ENCODE peak calls at places on chromosome 21, in five cellular contexts. Y, Z, E, V and B are unnamed samples.
A peak's percentile ranks its signal among the peaks of the same experiment; 100 is the strongest.

GRCh38 chr21:43191521-43191920 is 22.7 kb downstream of the CRYAA start:
- DNase-seq in Y (peak; percentile 44), Z (no peak), E (no peak), V (peak; percentile 4), B (no peak)

GRCh38 chr21:45015469-45015860 is 58.9 kb upstream of the ADARB1 start:
- DNase-seq in Y (no peak), Z (no peak), E (no peak), V (peak; percentile 6), B (no peak)

GRCh38 chr21:29413683-29414082 is 115.0 kb downstream of the BACH1 start:
- DNase-seq in Y (no peak), Z (no peak), E (no peak), V (no peak), B (no peak)

GRCh38 chr21:34625194-34625593 is 10.3 kb upstream of the RCAN1 start:
- DNase-seq in Y (no peak), Z (no peak), E (no peak), V (no peak), B (no peak)

GRCh38 chr21:17554619-17555472 is 42.0 kb downstream of the CXADR start:
- DNase-seq in Y (no peak), Z (no peak), E (no peak), V (no peak), B (no peak)

GRCh38 chr21:42845296-42845965 is 33.9 kb downstream of the WDR4 start:
- DNase-seq in Y (peak; percentile 73), Z (peak; percentile 46), E (peak; percentile 20), V (peak; percentile 6), B (no peak)

GRCh38 chr21:42931560-42932235 is 6.3 kb upstream of the ERVH48-1 start:
- DNase-seq in Y (peak; percentile 28), Z (no peak), E (no peak), V (no peak), B (no peak)

GRCh38 chr21:43702785-43703067 is 16.2 kb upstream of the PDXK start:
- DNase-seq in Y (no peak), Z (no peak), E (no peak), V (no peak), B (no peak)

GRCh38 chr21:35025206-35026152 is 23.6 kb downstream of the RUNX1 start:
- DNase-seq in Y (no peak), Z (no peak), E (no peak), V (no peak), B (no peak)

GRCh38 chr21:33402011-33402979 is 918 bp upstream of the IFNGR2 start:
- DNase-seq in Y (peak; percentile 90), Z (peak; percentile 59), E (no peak), V (peak; percentile 56), B (peak; percentile 38)

GRCh38 chr21:43287974-43288755 is 119.4 kb downstream of the CRYAA start:
- DNase-seq in Y (peak; percentile 63), Z (no peak), E (no peak), V (no peak), B (no peak)

GRCh38 chr21:42102946-42103345 is 31.8 kb downstream of the UMODL1 start:
- DNase-seq in Y (no peak), Z (no peak), E (no peak), V (no peak), B (no peak)

GRCh38 chr21:39663066-39663465 is 50.3 kb downstream of the B3GALT5 start:
- DNase-seq in Y (peak; percentile 61), Z (no peak), E (no peak), V (no peak), B (no peak)

GRCh38 chr21:45373991-45374816 is 30.8 kb upstream of the COL18A1 start:
- DNase-seq in Y (peak; percentile 56), Z (no peak), E (no peak), V (peak; percentile 7), B (peak; percentile 3)

GRCh38 chr21:34845521-34846213 is 176.9 kb downstream of the CLIC6 start:
- DNase-seq in Y (no peak), Z (peak; percentile 95), E (peak; percentile 93), V (no peak), B (no peak)

GRCh38 chr21:46161800-46162592 is 6.6 kb upstream of the FTCD start:
- DNase-seq in Y (no peak), Z (no peak), E (no peak), V (no peak), B (no peak)

GRCh38 chr21:42672699-42673458 is 19.5 kb downstream of the PDE9A start:
- DNase-seq in Y (no peak), Z (peak; percentile 34), E (peak; percentile 66), V (no peak), B (no peak)

GRCh38 chr21:14675774-14676530 is 129.8 kb upstream of the SAMSN1 start:
- DNase-seq in Y (no peak), Z (no peak), E (no peak), V (no peak), B (no peak)

GRCh38 chr21:21439761-21440160 is 441.6 kb downstream of the NCAM2 start:
- DNase-seq in Y (no peak), Z (no peak), E (no peak), V (no peak), B (no peak)

GRCh38 chr21:22231013-22231412 is 1232.8 kb downstream of the NCAM2 start:
- DNase-seq in Y (no peak), Z (no peak), E (no peak), V (no peak), B (no peak)

GRCh38 chr21:44348861-44349260 is 4.6 kb upstream of the TRPM2 start:
- DNase-seq in Y (no peak), Z (no peak), E (no peak), V (no peak), B (no peak)

GRCh38 chr21:42460391-42461184 is 35.4 kb downstream of the RSPH1 start:
- DNase-seq in Y (peak; percentile 82), Z (no peak), E (no peak), V (no peak), B (no peak)

GRCh38 chr21:41501919-41502318 is 6.0 kb downstream of the TMPRSS2 start:
- DNase-seq in Y (no peak), Z (no peak), E (no peak), V (no peak), B (no peak)

GRCh38 chr21:44933199-44933937 is 6.5 kb upstream of the SLX9 start:
- DNase-seq in Y (peak; percentile 76), Z (no peak), E (no peak), V (no peak), B (no peak)

GRCh38 chr21:41895643-41896493 is 16.7 kb upstream of the PRDM15 start:
- DNase-seq in Y (peak; percentile 85), Z (peak; percentile 41), E (no peak), V (peak; percentile 38), B (no peak)

GRCh38 chr21:41802684-41803083 is 35.8 kb upstream of the RIPK4 start:
- DNase-seq in Y (no peak), Z (peak; percentile 4), E (no peak), V (no peak), B (no peak)

GRCh38 chr21:36989699-36990507 is 16.6 kb upstream of the RIPPLY3 start:
- DNase-seq in Y (peak; percentile 97), Z (peak; percentile 92), E (peak; percentile 81), V (peak; percentile 92), B (peak; percentile 94)
- TF ChIP-seq CTCF in Y (peak; percentile 91), Z (peak; percentile 54), E (peak; percentile 47), V (peak; percentile 78), B (peak; percentile 87)

DNA sequence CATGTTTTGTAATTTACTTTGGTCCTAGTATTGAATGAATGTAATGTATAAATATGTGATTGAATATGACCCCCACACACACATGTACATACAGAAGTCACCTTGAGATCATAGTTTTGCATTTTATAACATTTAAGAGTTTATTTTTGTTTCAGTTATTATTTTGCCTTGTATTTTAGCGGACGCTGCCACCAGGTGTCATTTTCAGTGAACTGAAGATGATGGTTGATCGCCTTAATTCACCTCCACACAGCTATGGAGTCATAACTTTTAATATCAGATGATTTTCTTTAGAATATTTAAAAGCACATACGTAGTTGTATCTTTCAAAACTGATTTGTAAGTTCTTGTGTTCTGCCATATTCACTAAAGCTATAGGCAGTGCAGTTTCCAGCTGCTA is 130.4 kb downstream of the DYRK1A start:
- DNase-seq in Y (no peak), Z (peak; percentile 15), E (no peak), V (no peak), B (no peak)
- TF ChIP-seq CTCF in Y (no peak), Z (peak; percentile 29), E (peak; percentile 25), V (no peak), B (no peak)

GRCh38 chr21:18951291-18952038 is 547.9 kb upstream of the TMPRSS15 start:
- DNase-seq in Y (no peak), Z (peak; percentile 12), E (peak; percentile 19), V (peak; percentile 50), B (peak; percentile 29)
- TF ChIP-seq CTCF in Y (peak; percentile 26), Z (peak; percentile 52), E (peak; percentile 48), V (peak; percentile 34), B (peak; percentile 79)

GRCh38 chr21:28336299-28336698 is 656.4 kb downstream of the LTN1 start:
- DNase-seq in Y (no peak), Z (peak; percentile 80), E (peak; percentile 63), V (no peak), B (no peak)
- TF ChIP-seq CTCF in Y (peak; percentile 43), Z (peak; percentile 50), E (peak; percentile 54), V (peak; percentile 24), B (no peak)

DNA sequence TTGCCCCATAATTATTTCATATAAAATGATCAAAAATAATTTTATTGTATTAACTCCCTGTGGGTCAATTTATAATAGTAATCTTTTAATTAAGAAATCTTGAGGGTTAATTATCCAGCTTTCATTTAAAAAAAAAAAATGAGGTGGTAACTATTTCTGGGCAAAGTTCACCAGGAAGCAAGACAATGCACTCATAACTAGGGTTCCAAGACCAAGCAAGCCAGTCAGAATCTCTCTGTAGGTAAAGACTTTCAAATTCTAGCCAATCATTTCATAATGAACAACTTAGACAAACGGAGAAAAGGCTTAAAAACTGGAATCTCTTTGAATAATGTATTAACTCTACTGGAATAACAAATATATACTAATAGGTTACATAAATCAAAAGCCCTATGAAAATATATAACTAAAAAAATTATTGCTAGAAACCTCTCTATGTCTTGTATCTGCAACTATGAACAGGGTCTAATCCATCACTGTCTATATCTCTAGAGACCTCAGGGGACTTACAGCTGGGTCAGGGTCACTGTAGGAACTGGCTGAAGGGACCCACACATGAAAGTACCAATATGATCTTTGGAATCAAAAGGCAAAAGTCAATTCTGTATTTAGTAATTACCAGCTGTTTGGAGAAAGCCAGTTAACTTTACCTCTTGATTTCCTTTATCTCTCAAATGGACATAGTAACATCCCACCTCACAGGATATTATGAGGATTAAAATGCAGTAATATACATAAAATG is 43.3 kb downstream of the APP start:
- DNase-seq in Y (no peak), Z (no peak), E (no peak), V (no peak), B (no peak)
- TF ChIP-seq CTCF in Y (no peak), Z (no peak), E (no peak), V (no peak), B (no peak)

DNA sequence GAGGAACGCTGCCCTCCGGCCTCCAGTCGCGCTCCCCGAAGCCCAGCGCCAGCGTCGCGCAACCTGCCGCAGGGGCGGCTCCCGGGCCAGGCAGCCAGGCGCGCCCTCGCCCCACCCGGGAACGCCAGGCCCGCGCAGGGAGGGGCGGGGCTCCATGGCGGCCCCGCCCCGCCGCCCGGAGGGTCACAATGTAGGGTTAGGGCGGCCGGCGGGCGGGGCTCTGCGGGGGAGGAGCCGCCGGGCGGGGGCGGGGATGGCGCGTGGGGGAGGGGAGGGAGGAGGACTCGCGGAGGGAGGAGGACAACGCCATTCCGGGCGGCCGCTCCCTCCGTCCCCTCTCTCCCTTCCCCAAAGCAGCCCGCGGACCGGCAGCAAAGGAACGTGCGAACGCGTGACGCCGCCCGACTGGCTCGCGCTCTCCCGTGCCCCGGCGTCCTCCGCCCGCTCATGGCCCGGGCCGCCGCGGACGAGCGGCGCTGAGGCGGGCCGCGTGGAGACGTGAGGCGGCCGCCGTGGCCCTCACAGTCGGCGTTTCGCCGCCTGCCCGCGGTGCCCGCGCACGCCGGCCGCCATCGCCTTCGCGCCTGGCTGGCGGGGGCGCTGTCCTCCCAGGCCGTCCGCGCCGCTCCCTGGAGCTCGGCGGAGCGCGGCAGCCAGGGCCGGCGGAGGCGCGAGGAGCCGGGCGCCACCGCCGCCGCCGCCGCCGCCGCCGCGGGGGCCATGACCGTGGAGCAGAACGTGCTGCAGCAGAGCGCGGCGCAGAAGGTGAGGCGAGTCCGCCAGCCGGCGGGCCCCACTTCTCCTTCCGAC is at the start of gene USP25:
- DNase-seq in Y (peak; percentile 98), Z (peak; percentile 58), E (no peak), V (peak; percentile 84), B (peak; percentile 87)
- TF ChIP-seq CTCF in Y (no peak), Z (peak; percentile 9), E (no peak), V (no peak), B (no peak)